ENCODE peak calls at places on chromosomes 16 and 17, in eight cellular contexts. T, N, W, G, K, A, C and F are unnamed samples.

GRCh38 chr16:81900456-81900855 is 110.8 kb downstream of the SDR42E1 start:
- DNase-seq in T (no peak), N (no peak), W (no peak), G (no peak), K (no peak), A (no peak), C (no peak), F (no peak)

GRCh38 chr16:825298-826061 is 24.9 kb upstream of the GNG13 start:
- DNase-seq in T (peak; percentile 18), N (no peak), W (no peak), G (no peak), K (no peak), A (no peak), C (no peak), F (no peak)

GRCh38 chr17:57906910-57907309 is 48.3 kb downstream of the CUEDC1 start:
- DNase-seq in T (no peak), N (no peak), W (no peak), G (peak; percentile 63), K (no peak), A (no peak), C (no peak), F (no peak)

GRCh38 chr17:82502207-82502606 is 17.3 kb upstream of the FOXK2 start:
- DNase-seq in T (peak; percentile 77), N (no peak), W (no peak), G (no peak), K (no peak), A (no peak), C (no peak), F (no peak)

GRCh38 chr17:73293480-73293911 is 18.3 kb downstream of the CDC42EP4 start:
- DNase-seq in T (peak; percentile 85), N (no peak), W (peak; percentile 86), G (no peak), K (peak; percentile 65), A (no peak), C (no peak), F (no peak)

GRCh38 chr16:17251496-17251895 is 219.3 kb downstream of the XYLT1 start:
- DNase-seq in T (no peak), N (no peak), W (no peak), G (no peak), K (no peak), A (no peak), C (no peak), F (no peak)

GRCh38 chr16:5551909-5552308 is 454.3 kb upstream of the EEF2KMT start:
- DNase-seq in T (no peak), N (no peak), W (peak; percentile 37), G (no peak), K (no peak), A (no peak), C (no peak), F (no peak)

GRCh38 chr17:7836596-7837374 is 2.8 kb downstream of the KDM6B start:
- DNase-seq in T (peak; percentile 96), N (peak; percentile 95), W (peak; percentile 90), G (peak; percentile 97), K (peak; percentile 74), A (no peak), C (peak; percentile 98), F (peak; percentile 97)

GRCh38 chr17:59371426-59372099 is 40.1 kb downstream of the YPEL2 start:
- DNase-seq in T (peak; percentile 46), N (no peak), W (peak; percentile 51), G (no peak), K (no peak), A (no peak), C (no peak), F (no peak)

GRCh38 chr16:28106467-28106866 is 43.0 kb upstream of the GSG1L start:
- DNase-seq in T (no peak), N (no peak), W (no peak), G (no peak), K (no peak), A (no peak), C (no peak), F (no peak)

GRCh38 chr16:88628512-88628974 is 9.8 kb upstream of the IL17C start:
- DNase-seq in T (no peak), N (peak; percentile 77), W (no peak), G (peak; percentile 85), K (no peak), A (no peak), C (no peak), F (no peak)

GRCh38 chr17:73494955-73495349 is 149.3 kb downstream of the SDK2 start:
- DNase-seq in T (no peak), N (no peak), W (no peak), G (no peak), K (no peak), A (no peak), C (no peak), F (no peak)

GRCh38 chr16:13480801-13481200 is 439.2 kb upstream of the ERCC4 start:
- DNase-seq in T (no peak), N (no peak), W (no peak), G (no peak), K (no peak), A (no peak), C (no peak), F (no peak)

GRCh38 chr16:31513126-31513525 is 4.9 kb upstream of the RUSF1 start:
- DNase-seq in T (peak; percentile 5), N (no peak), W (peak; percentile 72), G (no peak), K (no peak), A (no peak), C (no peak), F (no peak)

GRCh38 chr16:50831751-50832150 is 89.9 kb downstream of the CYLD start:
- DNase-seq in T (no peak), N (no peak), W (no peak), G (no peak), K (no peak), A (no peak), C (no peak), F (no peak)

GRCh38 chr17:82228278-82228841 is 482 bp upstream of the SLC16A3 start:
- DNase-seq in T (no peak), N (no peak), W (no peak), G (peak; percentile 50), K (no peak), A (no peak), C (no peak), F (peak; percentile 67)

GRCh38 chr17:64202683-64203430 is 60.2 kb downstream of the TEX2 start:
- DNase-seq in T (peak; percentile 62), N (no peak), W (peak; percentile 91), G (no peak), K (no peak), A (no peak), C (no peak), F (no peak)

GRCh38 chr17:80926601-80927250 is 64.9 kb upstream of the CHMP6 start:
- DNase-seq in T (no peak), N (peak; percentile 43), W (no peak), G (no peak), K (no peak), A (no peak), C (no peak), F (no peak)
- TF ChIP-seq CTCF in T (no peak), N (peak; percentile 60), W (no peak), G (no peak), K (no peak), A (no peak), C (no peak), F (no peak)

GRCh38 chr16:4003166-4003565 is 113.1 kb downstream of the ADCY9 start:
- DNase-seq in T (no peak), N (no peak), W (no peak), G (no peak), K (no peak), A (no peak), C (no peak), F (no peak)

GRCh38 chr16:3997231-3997841 is 116.8 kb upstream of the CREBBP start:
- DNase-seq in T (no peak), N (no peak), W (no peak), G (no peak), K (no peak), A (no peak), C (no peak), F (no peak)

GRCh38 chr16:3999479-3999868 is 116.8 kb downstream of the ADCY9 start:
- DNase-seq in T (peak; percentile 90), N (no peak), W (peak; percentile 74), G (peak; percentile 35), K (no peak), A (no peak), C (peak; percentile 54), F (no peak)

GRCh38 chr16:3999890-4000325 is 116.3 kb downstream of the ADCY9 start:
- DNase-seq in T (peak; percentile 82), N (no peak), W (peak; percentile 27), G (no peak), K (no peak), A (no peak), C (no peak), F (no peak)

DNA sequence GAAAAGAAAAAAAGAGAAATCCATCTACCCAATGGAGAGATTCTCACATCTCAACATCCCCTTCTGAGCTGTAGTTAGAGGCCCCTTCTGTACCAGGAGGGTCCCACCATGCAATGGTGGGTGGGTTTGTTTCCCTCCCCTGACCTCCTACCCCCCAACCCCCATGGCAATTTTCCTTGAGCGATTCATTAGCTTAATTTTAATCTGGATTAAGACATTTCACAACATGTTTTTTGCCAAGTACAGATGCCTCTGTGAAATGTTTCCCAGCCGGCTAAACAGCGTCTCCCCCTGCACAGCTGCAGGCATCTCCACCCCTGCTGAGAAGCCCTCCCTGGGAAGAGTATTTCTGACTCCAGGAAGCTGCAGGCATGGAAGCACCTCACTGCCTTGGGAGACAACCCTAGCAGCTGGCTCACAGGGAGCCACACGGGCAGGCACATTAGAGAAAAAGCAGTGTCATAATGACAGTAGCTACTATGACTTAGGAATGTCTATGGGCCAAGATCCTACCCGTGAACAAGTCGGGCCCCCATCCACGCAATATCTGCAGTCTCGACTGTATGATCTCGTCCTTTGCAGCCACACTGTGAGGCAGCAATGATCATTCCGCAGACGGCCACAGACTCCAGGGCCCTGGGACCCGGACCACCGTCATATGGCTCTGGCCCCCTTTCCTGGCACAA is 117.3 kb downstream of the ADCY9 start:
- DNase-seq in T (peak; percentile 69), N (no peak), W (peak; percentile 79), G (no peak), K (no peak), A (no peak), C (no peak), F (no peak)
- TF ChIP-seq CTCF in T (peak; percentile 35), N (no peak), W (no peak), G (no peak), K (no peak), A (no peak), C (no peak), F (no peak)

DNA sequence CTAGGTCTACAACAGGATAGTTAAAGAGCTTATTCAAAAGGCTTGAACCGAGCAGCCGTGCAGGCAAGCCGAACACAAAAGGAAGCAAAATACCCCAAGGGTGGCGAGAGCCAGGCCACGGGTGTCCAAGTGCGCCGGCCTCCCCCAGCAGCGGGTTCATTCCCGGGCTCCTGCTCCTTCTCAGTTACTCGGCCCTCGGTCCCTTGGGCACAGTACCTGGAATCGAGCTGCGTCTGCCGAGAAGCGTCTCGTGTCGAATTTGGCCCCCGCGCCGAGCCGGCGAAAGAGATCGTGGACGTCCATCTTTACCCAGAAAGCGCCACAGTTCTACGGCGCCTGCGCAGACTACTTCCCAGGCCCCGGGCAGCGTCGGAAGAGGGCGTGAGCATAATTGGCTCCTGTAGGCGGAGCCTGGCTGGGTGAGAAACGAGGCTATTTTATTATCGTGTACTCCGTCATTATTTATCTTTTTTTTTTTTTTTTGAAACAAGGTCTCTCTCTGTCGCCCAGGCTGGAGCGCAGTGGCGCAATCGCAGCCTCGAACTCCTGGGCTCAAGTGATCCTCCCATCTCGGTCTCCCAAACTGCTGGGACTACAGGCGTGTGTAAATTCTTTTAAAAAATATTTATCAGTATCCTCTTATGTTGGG is at the start of gene DDX52:
- DNase-seq in T (peak; percentile 88), N (peak; percentile 94), W (peak; percentile 82), G (peak; percentile 84), K (peak; percentile 85), A (peak; percentile 81), C (peak; percentile 79), F (peak; percentile 86)
- TF ChIP-seq CTCF in T (no peak), N (peak; percentile 31), W (no peak), G (no peak), K (no peak), A (no peak), C (no peak), F (no peak)

GRCh38 chr16:11612110-11612981 is 25.6 kb upstream of the LITAF start:
- DNase-seq in T (no peak), N (peak; percentile 72), W (peak; percentile 37), G (peak; percentile 40), K (no peak), A (no peak), C (no peak), F (peak; percentile 87)
- TF ChIP-seq CTCF in T (no peak), N (no peak), W (no peak), G (no peak), K (no peak), A (no peak), C (no peak), F (no peak)